ENCODE peak calls at places on chromosomes 2 and 18, in seven cellular contexts. F is CD8-positive, alpha-beta T cell; A is neural progenitor cell; Q is right lobe of liver; S is mammary epithelial cell; M is hepatocyte; I is K562. L is an unnamed sample.

GRCh38 chr2:85213893-85214512 is 80.8 kb downstream of the TCF7L1 start:
- DNase-seq in I (no peak), F (no peak), Q (no peak), S (no peak), A (no peak), M (no peak), L (no peak)

GRCh38 chr18:26419746-26420145 is 128.6 kb downstream of the KCTD1 start:
- DNase-seq in A (no peak), Q (no peak), S (no peak), F (no peak), M (no peak), I (no peak), L (no peak)

GRCh38 chr2:86498468-86499260 is 57.5 kb downstream of the KDM3A start:
- DNase-seq in F (no peak), I (no peak), S (peak; percentile 89), A (no peak), M (no peak), Q (no peak), L (no peak)

GRCh38 chr2:46363535-46364170 is 66.4 kb downstream of the EPAS1 start:
- DNase-seq in Q (no peak), A (no peak), I (no peak), M (no peak), F (no peak), S (no peak), L (no peak)

GRCh38 chr2:220847006-220847405 is 725.1 kb downstream of the EPHA4 start:
- DNase-seq in M (no peak), A (no peak), Q (no peak), F (no peak), S (no peak), I (no peak), L (no peak)

GRCh38 chr2:231714639-231715498 is 6.5 kb downstream of the PTMA start:
- DNase-seq in I (peak; percentile 49), M (peak; percentile 89), Q (peak; percentile 58), S (peak; percentile 26), F (peak; percentile 73), A (peak; percentile 93), L (peak; percentile 82)

GRCh38 chr2:170554278-170554955 is 160.7 kb upstream of the SP5 start:
- DNase-seq in F (no peak), M (no peak), I (no peak), Q (peak; percentile 78), S (peak; percentile 89), A (no peak), L (no peak)

GRCh38 chr2:221422516-221423211 is 149.4 kb downstream of the EPHA4 start:
- DNase-seq in Q (no peak), M (no peak), I (no peak), F (no peak), S (peak; percentile 5), A (no peak), L (no peak)

GRCh38 chr2:7041421-7041820 is 124.2 kb downstream of the RNF144A start:
- DNase-seq in M (no peak), I (no peak), Q (no peak), A (no peak), F (no peak), S (no peak), L (no peak)

GRCh38 chr2:234139755-234140154 is 89.3 kb downstream of the SPP2 start:
- DNase-seq in Q (no peak), S (peak; percentile 92), A (no peak), F (no peak), I (no peak), M (no peak), L (no peak)

GRCh38 chr2:95069465-95069864 is 44.0 kb downstream of the MAL start:
- DNase-seq in F (no peak), A (no peak), Q (no peak), M (no peak), S (no peak), I (no peak), L (no peak)

GRCh38 chr2:23350026-23350791 is 34.8 kb upstream of the KLHL29 start:
- DNase-seq in S (no peak), M (no peak), A (no peak), Q (no peak), I (no peak), F (no peak), L (no peak)

GRCh38 chr18:21298351-21298750 is 56.3 kb downstream of the GREB1L start:
- DNase-seq in Q (no peak), I (no peak), S (no peak), F (no peak), A (no peak), M (no peak), L (no peak)

GRCh38 chr2:120436885-120437603 is 91.1 kb downstream of the INHBB start:
- DNase-seq in F (no peak), A (peak; percentile 73), Q (no peak), S (peak; percentile 54), I (peak; percentile 70), M (peak; percentile 67), L (peak; percentile 88)

GRCh38 chr2:189409647-189410046 is 31.6 kb upstream of the WDR75 start:
- DNase-seq in I (no peak), F (no peak), S (no peak), A (no peak), Q (no peak), M (no peak), L (no peak)

GRCh38 chr18:58661423-58661822 is 9.8 kb upstream of the MALT1 start:
- DNase-seq in A (peak; percentile 13), S (no peak), F (no peak), I (no peak), M (peak; percentile 17), Q (no peak), L (no peak)

GRCh38 chr18:48140738-48141137 is 210.3 kb upstream of the SMAD2 start:
- DNase-seq in S (no peak), F (no peak), M (no peak), A (no peak), I (no peak), Q (no peak), L (no peak)

GRCh38 chr2:202721621-202722020 is 86.9 kb downstream of the FAM117B start:
- DNase-seq in F (no peak), I (no peak), Q (no peak), M (peak; percentile 30), S (no peak), A (no peak), L (no peak)

GRCh38 chr2:179613701-179614100 is 247.7 kb downstream of the ZNF385B start:
- DNase-seq in F (no peak), M (no peak), Q (no peak), I (no peak), S (peak; percentile 23), A (no peak), L (no peak)

GRCh38 chr18:63317982-63318881 is 1.3 kb downstream of the BCL2 start:
- DNase-seq in S (peak; percentile 15), F (peak; percentile 84), M (peak; percentile 61), I (no peak), A (peak; percentile 78), Q (peak; percentile 67), L (peak; percentile 45)

GRCh38 chr2:206989306-206989705 is 50.0 kb downstream of the CPO start:
- DNase-seq in M (peak; percentile 66), F (no peak), S (no peak), Q (peak; percentile 57), A (peak; percentile 64), I (peak; percentile 48), L (peak; percentile 46)

GRCh38 chr18:48477353-48477752 is 61.5 kb upstream of the CTIF start:
- DNase-seq in A (no peak), F (no peak), Q (no peak), M (no peak), I (no peak), S (no peak), L (no peak)

DNA sequence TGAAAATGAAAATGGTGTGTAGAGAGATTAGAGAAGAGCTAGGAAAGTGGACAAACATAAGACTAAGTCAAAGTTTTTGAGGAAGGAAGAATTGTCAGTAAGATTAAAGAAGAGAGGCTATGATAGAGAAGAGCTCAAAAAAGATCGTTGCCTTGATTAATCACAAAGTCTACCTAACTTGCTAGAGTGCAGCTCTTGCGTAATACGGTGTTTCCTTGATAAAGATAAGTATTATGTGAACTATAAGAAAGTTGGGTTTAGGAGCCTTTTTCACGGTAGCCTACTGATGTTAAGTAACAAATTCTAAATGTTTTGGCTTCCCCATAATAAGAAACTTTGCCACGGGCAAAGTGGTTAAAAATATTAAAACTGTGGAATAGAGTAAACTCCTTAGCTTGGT is 226.4 kb upstream of the NRXN1 start:
- DNase-seq in A (no peak), I (no peak), Q (no peak), S (no peak), M (no peak), F (no peak), L (no peak)
- H3K4me1 ChIP-seq in A (peaks cover 7% of the 10 kb centered on the region), I (no peaks in the 10 kb centered on the region), Q (no peaks in the 10 kb centered on the region), S (no peaks in the 10 kb centered on the region), M (no peaks in the 10 kb centered on the region), F (no peaks in the 10 kb centered on the region), L (no peaks in the 10 kb centered on the region)

GRCh38 chr18:12254137-12254819 is at the start of gene CIDEA:
- DNase-seq in M (peak; percentile 50), Q (no peak), I (peak; percentile 31), A (peak; percentile 86), S (no peak), F (no peak), L (no peak)
- TF ChIP-seq CTCF in M (no peak), Q (no peak), I (no peak), A (peak; percentile 13), S (no peak), F (no peak), L (no peak)

DNA sequence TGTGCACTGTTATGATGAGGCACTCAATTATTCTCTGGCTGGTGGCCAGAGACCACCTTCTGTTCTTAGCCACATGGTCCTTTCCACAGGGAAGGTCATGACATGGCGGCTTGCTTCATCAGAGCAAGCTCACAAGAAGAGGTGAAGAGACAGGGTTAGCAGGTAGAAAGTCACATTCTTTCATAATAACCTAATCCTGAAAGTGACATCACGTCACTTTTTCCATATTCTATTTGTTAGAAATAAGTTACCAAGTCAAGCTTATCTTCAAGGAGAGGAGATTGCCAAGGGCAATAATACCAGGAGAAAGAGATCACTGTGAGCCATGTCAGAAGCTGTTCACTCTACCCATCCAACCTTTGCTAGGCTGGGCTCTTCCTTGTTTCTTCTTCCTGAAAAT is 139.4 kb downstream of the OSR1 start:
- DNase-seq in A (no peak), Q (no peak), S (no peak), F (no peak), M (peak; percentile 15), I (no peak), L (no peak)
- H3K4me1 ChIP-seq in A (no peaks in the 10 kb centered on the region), Q (no peaks in the 10 kb centered on the region), S (no peaks in the 10 kb centered on the region), F (no peaks in the 10 kb centered on the region), M (no peaks in the 10 kb centered on the region), I (no peaks in the 10 kb centered on the region), L (peaks cover 4% of the 10 kb centered on the region)

GRCh38 chr18:902179-902718 is 2.4 kb upstream of the ADCYAP1 start:
- DNase-seq in Q (no peak), F (no peak), S (no peak), I (no peak), A (peak; percentile 40), M (peak; percentile 23), L (no peak)
- TF ChIP-seq CTCF in Q (no peak), F (no peak), S (no peak), I (peak; percentile 37), A (peak; percentile 57), M (peak; percentile 46), L (peak; percentile 35)

DNA sequence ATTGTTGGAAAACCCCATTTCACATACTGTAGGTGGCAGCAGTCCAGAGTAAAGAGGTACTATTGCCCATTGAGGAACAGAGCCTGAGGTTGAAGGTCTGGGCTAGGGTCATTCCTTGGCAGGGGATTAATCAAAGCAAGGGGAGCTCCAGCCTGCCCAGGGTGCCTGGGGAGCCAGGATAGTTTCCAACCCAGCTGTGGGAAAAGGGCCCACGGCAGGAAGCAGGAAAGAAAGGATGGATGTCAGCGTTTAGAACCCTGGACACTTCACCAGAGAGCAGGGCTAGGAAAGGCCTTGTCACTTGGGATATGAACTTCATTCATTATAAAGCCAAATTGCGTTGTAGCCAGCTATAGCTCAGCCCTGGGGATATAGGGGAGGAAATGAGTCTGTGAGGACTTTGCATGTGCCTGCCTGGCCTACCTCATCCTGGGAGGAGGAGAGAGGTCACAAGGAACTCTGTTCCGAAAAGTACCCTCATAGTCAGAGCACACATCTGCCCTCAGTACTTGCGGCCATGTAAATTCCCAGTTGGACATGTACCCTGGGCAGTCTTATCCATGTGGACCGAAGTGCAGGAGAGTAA is 140.2 kb upstream of the COPS8 start:
- DNase-seq in M (no peak), I (no peak), S (no peak), A (no peak), F (no peak), Q (no peak), L (no peak)
- H3K4me1 ChIP-seq in M (peaks cover 4% of the 10 kb centered on the region), I (no peaks in the 10 kb centered on the region), S (no peaks in the 10 kb centered on the region), A (peaks cover 8% of the 10 kb centered on the region), F (no peaks in the 10 kb centered on the region), Q (no peaks in the 10 kb centered on the region), L (no peaks in the 10 kb centered on the region)